ENCODE peak calls at places on chromosomes 5 and 9, in four cellular contexts. A is PC-9, M is choroid plexus epithelial cell, X is lower lobe of right lung. W is an unnamed sample.

GRCh38 chr9:134683714-134684374 is 42.2 kb downstream of the COL5A1 start:
- DNase-seq in A (no peak), M (no peak), X (no peak), W (no peak)

GRCh38 chr9:94999832-95000231 is 273.3 kb downstream of the AOPEP start:
- DNase-seq in A (no peak), M (no peak), X (no peak), W (no peak)

GRCh38 chr9:124351672-124352468 is 63.4 kb downstream of the PSMB7 start:
- DNase-seq in A (no peak), M (no peak), X (no peak), W (no peak)

GRCh38 chr9:20030671-20031070 is 241.8 kb upstream of the SLC24A2 start:
- DNase-seq in A (no peak), M (no peak), X (no peak), W (no peak)

GRCh38 chr9:80157561-80157983 is 585.8 kb downstream of the TLE4 start:
- DNase-seq in A (no peak), M (peak), X (no peak), W (peak)

GRCh38 chr9:122265265-122265900 is 701 bp downstream of the MRRF start:
- DNase-seq in A (no peak), M (peak), X (no peak), W (no peak)

GRCh38 chr5:79295096-79295495 is 59.2 kb downstream of the JMY start:
- DNase-seq in A (no peak), M (no peak), X (no peak), W (no peak)

GRCh38 chr9:109381011-109381729 is 60.3 kb upstream of the EPB41L4B start:
- DNase-seq in A (peak), M (peak), X (no peak), W (no peak)

GRCh38 chr5:150561571-150562295 is 53.8 kb downstream of the NDST1 start:
- DNase-seq in A (no peak), M (no peak), X (no peak), W (no peak)

GRCh38 chr9:69579749-69580581 is 92.2 kb downstream of the APBA1 start:
- DNase-seq in A (no peak), M (no peak), X (no peak), W (no peak)

GRCh38 chr5:80656425-80656824 is 1.6 kb upstream of the DHFR start:
- DNase-seq in A (no peak), M (no peak), X (no peak), W (no peak)

GRCh38 chr9:133844876-133845658 is 106.9 kb upstream of the SARDH start:
- DNase-seq in A (no peak), M (peak), X (peak), W (no peak)

DNA sequence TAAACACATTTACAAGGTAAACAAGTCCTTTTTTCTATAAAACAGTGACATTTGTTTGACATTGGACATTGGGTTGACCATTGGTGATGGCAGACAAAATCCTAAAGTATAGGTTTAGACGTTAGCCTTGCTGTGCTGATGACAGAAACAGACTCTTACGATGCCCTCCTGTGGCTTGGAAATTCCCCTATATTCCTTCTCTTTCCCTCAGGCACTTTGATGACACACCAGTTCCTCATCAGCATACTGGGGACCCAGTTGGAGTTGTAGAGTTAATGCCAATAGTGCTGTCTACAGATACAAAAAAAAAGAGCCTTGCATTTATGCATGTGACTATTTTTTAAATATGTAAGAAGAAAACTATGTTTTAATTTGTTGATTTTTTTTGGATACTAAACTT is 75.8 kb upstream of the SNCAIP start:
- DNase-seq in A (no peak), M (no peak), X (no peak), W (no peak)
- TF ChIP-seq CTCF in A (no peak), M (no peak), X (no peak), W (no peak)

GRCh38 chr5:157475432-157475831 is 15.4 kb downstream of the NIPAL4 start:
- DNase-seq in A (no peak), M (no peak), X (no peak), W (no peak)

GRCh38 chr5:157470616-157471015 is 10.6 kb downstream of the NIPAL4 start:
- DNase-seq in A (no peak), M (no peak), X (no peak), W (no peak)

GRCh38 chr5:157471709-157472108 is 11.7 kb downstream of the NIPAL4 start:
- DNase-seq in A (peak), M (peak), X (no peak), W (no peak)

GRCh38 chr5:157476699-157477408 is 16.8 kb downstream of the NIPAL4 start:
- DNase-seq in A (peak), M (peak), X (no peak), W (peak)

DNA sequence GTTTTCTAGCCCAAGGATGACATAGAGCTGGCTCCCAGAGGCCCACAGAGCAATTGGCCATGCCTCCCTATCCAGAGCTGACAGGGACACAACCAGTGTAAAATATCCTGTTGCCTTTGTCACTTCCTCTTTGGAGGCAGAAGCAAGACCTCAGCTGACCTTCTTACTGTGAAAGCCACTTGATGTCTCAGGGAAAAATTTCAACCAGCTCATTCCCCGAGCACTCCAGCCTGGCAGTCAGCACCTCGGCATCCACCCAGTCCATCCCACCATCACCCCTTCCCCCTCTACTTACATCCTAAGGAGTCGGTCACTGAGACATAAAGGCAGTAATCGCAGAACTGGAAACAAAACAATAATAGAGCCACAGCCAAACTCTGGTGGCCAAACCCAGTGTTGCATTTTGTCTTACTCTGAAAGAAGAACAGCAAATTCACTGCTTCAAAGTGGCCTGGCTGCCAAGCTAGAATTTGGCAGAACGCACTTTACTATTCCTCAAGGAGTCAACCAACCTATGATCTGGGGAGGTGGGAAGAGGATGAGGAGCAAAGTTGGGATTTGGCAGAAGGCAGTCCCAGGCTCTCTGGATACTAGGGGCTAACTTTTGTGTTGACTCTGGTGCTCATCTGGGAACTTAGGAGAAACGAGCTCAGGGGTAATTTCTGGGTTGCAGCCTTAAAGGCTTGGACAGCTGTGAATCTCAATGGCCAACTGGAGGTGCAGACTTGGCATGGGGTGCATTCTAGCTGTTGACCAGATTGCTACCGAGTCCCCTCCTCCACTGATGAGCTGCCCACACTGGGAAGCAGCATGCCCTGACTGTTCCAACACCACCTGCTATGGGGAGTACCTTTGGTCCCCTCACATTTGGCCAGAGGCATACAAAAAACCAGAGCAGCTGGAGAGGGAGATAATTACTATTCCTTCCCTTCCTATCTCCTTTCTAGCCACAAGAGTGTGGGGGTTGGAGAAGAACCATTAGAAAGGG is 13.7 kb downstream of the NIPAL4 start:
- DNase-seq in A (no peak), M (peak), X (no peak), W (no peak)
- TF ChIP-seq CTCF in A (no peak), M (peak), X (no peak), W (no peak)

GRCh38 chr5:135569755-135570452 is 8.9 kb downstream of the CXCL14 start:
- DNase-seq in A (no peak), M (peak), X (no peak), W (no peak)
- TF ChIP-seq CTCF in A (peak), M (peak), X (peak), W (peak)

GRCh38 chr9:35415769-35416427 is 74.0 kb upstream of the RUSC2 start:
- DNase-seq in A (no peak), M (no peak), X (no peak), W (no peak)
- TF ChIP-seq CTCF in A (no peak), M (peak), X (no peak), W (no peak)

GRCh38 chr5:179342577-179342976 is 2.7 kb downstream of the ADAMTS2 start:
- DNase-seq in A (no peak), M (peak), X (peak), W (peak)

GRCh38 chr5:179343021-179343781 is 2.1 kb downstream of the ADAMTS2 start:
- DNase-seq in A (no peak), M (no peak), X (peak), W (no peak)

GRCh38 chr5:179345179-179345428 is 157 bp downstream of the ADAMTS2 start:
- DNase-seq in A (no peak), M (no peak), X (no peak), W (no peak)

GRCh38 chr5:179344301-179345178 is 721 bp downstream of the ADAMTS2 start:
- DNase-seq in A (no peak), M (peak), X (peak), W (no peak)

DNA sequence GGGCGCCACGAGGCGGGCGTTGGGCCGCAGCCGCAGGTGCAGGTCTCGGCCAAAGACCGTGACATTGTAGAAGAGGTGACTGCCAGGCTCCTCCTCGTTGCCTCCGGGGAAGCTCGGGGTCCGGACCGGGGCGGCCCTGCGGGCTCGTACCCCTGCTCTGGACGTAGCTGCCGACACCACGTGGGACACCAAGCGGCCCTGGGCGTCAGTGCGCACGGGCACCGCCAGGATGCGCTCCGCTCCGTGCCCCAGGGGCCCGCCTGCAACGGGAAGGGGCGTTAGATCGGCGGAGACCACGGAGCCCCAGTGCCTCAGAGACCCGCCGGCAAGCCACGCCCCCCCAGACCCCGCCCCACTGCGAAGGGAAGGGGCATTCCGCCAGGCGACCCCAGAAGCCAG is 1.4 kb downstream of the ADAMTS2 start:
- DNase-seq in A (no peak), M (peak), X (no peak), W (no peak)
- TF ChIP-seq CTCF in A (no peak), M (peak), X (peak), W (peak)

GRCh38 chr5:61701877-61702602 is 370.0 kb downstream of the ZSWIM6 start:
- DNase-seq in A (no peak), M (no peak), X (no peak), W (no peak)
- TF ChIP-seq CTCF in A (no peak), M (no peak), X (no peak), W (no peak)

DNA sequence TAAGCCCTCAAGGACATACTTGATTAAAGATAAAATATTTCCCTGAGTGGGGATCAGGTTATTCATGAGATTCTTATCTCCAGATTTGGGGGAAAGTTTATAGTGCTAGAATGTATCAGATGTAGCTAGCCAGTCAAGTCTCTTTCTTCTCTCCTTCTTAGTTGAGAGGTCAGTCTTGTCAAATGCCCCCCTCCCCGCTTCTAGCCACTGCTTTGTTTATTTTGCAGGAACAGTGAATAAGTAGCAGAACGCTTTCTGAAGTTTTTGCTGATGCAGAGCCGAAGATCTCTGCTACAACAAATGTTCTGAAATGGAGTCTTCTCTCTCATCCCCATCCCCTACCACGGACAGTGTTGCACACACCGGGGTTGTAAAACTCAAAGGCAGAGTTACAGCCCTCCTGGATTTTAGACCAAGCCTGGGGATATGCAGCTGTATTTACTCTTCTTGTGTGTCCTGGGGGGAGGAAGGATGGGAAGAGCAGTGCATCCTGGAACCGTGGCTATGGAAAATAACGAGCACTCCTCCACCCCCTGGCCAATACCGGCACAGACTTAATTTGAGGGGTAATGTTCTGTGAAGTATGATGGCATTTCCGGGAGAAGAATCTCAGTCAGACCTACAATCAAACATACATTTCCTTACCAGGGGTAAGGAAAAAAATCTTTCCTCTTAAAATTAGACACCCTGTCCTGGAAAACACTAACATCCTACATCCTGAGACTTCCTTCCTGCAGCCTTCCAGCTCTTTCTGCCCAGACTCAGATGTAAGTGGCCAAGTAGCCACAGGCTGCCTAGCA is 10.7 kb upstream of the ERMP1 start:
- DNase-seq in A (no peak), M (peak), X (no peak), W (no peak)
- TF ChIP-seq CTCF in A (no peak), M (peak), X (no peak), W (no peak)

W was measured in AG09319.